ENCODE peak calls at places on chromosome 16, in four cellular contexts. One of them, this sample, is unnamed.

GRCh38 chr16:77273-77806 is 685 bp upstream of the MPG start:
- DNase-seq in HL-60: peak
- DNase-seq in sigmoid colon: peak
- DNase-seq in GM23338: peak
- DNase-seq in this sample: no peak

GRCh38 chr16:70778901-70779309 is 22.1 kb downstream of the VAC14 start:
- DNase-seq in sigmoid colon: peak
- DNase-seq in GM23338: peak
- DNase-seq in HL-60: no peak
- DNase-seq in this sample: no peak

GRCh38 chr16:53091508-53092211 is 36.9 kb downstream of the CHD9 start:
- DNase-seq in GM23338: peak
- DNase-seq in sigmoid colon: peak
- DNase-seq in HL-60: peak
- DNase-seq in this sample: no peak

GRCh38 chr16:24983521-24983920 is 31.6 kb downstream of the ARHGAP17 start:
- DNase-seq in HL-60: no peak
- DNase-seq in GM23338: no peak
- DNase-seq in sigmoid colon: no peak
- DNase-seq in this sample: no peak

GRCh38 chr16:60642956-60643355 is 1393.3 kb downstream of the CDH8 start:
- DNase-seq in GM23338: no peak
- DNase-seq in HL-60: no peak
- DNase-seq in sigmoid colon: no peak
- DNase-seq in this sample: no peak

GRCh38 chr16:28543072-28543471 is 4.3 kb upstream of the NUPR1 start:
- DNase-seq in GM23338: no peak
- DNase-seq in HL-60: peak
- DNase-seq in sigmoid colon: no peak
- DNase-seq in this sample: no peak

GRCh38 chr16:1330260-1330914 is 3.1 kb upstream of the BAIAP3 start:
- DNase-seq in HL-60: no peak
- DNase-seq in sigmoid colon: no peak
- DNase-seq in GM23338: peak
- DNase-seq in this sample: no peak

GRCh38 chr16:85659336-85659735 is 29.4 kb downstream of the GINS2 start:
- DNase-seq in sigmoid colon: peak
- DNase-seq in GM23338: no peak
- DNase-seq in HL-60: no peak
- DNase-seq in this sample: no peak

GRCh38 chr16:67857547-67858233 is 10.2 kb upstream of the CENPT start:
- DNase-seq in sigmoid colon: peak
- DNase-seq in HL-60: no peak
- DNase-seq in GM23338: peak
- DNase-seq in this sample: peak
- TF ChIP-seq POLR2AphosphoS5 in sigmoid colon: no peak
- TF ChIP-seq POLR2AphosphoS5 in HL-60: no peak
- TF ChIP-seq POLR2AphosphoS5 in GM23338: no peak
- TF ChIP-seq POLR2AphosphoS5 in this sample: no peak

GRCh38 chr16:3607634-3608033 is 3.8 kb downstream of the SLX4 start:
- DNase-seq in HL-60: no peak
- DNase-seq in GM23338: no peak
- DNase-seq in sigmoid colon: no peak
- DNase-seq in this sample: no peak
- TF ChIP-seq CTCF in HL-60: no peak
- TF ChIP-seq CTCF in GM23338: no peak
- TF ChIP-seq CTCF in sigmoid colon: no peak
- TF ChIP-seq CTCF in this sample: no peak

GRCh38 chr16:50153648-50154368 is 702 bp downstream of the TENT4B start:
- DNase-seq in HL-60: peak
- DNase-seq in GM23338: peak
- DNase-seq in sigmoid colon: peak
- DNase-seq in this sample: no peak
- TF ChIP-seq POLR2AphosphoS5 in HL-60: no peak
- TF ChIP-seq POLR2AphosphoS5 in GM23338: no peak
- TF ChIP-seq POLR2AphosphoS5 in sigmoid colon: no peak
- TF ChIP-seq POLR2AphosphoS5 in this sample: no peak

GRCh38 chr16:31460582-31461002 is 1.3 kb downstream of the ARMC5 start:
- DNase-seq in HL-60: peak
- DNase-seq in sigmoid colon: peak
- DNase-seq in GM23338: peak
- DNase-seq in this sample: no peak

GRCh38 chr16:31459722-31460581 is 651 bp downstream of the ARMC5 start:
- DNase-seq in HL-60: peak
- DNase-seq in GM23338: peak
- DNase-seq in sigmoid colon: peak
- DNase-seq in this sample: peak

GRCh38 chr16:31456988-31457360 is 2.3 kb upstream of the ARMC5 start:
- DNase-seq in sigmoid colon: peak
- DNase-seq in GM23338: no peak
- DNase-seq in HL-60: no peak
- DNase-seq in this sample: no peak

GRCh38 chr16:31458835-31459721 is at the start of gene ARMC5:
- DNase-seq in HL-60: peak
- DNase-seq in GM23338: peak
- DNase-seq in sigmoid colon: peak
- DNase-seq in this sample: peak

GRCh38 chr16:31458073-31458834 is 1.0 kb upstream of the ARMC5 start:
- DNase-seq in GM23338: peak
- DNase-seq in HL-60: peak
- DNase-seq in sigmoid colon: peak
- DNase-seq in this sample: no peak
- TF ChIP-seq CTCF in GM23338: no peak
- TF ChIP-seq CTCF in HL-60: no peak
- TF ChIP-seq CTCF in sigmoid colon: no peak
- TF ChIP-seq CTCF in this sample: no peak

DNA sequence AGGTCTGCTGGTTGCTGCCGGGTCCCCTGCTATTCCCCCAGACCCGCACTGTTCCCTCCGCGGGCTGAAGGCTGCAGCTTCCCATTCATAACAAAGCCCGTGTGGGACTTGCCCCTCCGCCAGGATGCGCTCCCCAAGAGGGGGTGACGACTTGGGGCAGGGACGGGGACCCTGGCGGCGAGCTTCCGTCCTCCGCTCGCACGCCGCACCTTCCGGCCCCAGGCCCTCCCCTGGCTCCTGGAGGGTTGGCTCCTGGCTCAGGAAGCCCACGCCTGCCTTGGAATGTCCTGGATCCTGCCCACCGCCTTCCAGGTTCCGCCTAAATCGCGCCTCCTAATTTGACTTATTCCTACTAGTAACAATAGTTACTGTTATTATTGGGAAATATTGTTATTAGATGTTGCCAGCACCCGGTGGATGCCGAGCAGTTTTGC is 1.1 kb upstream of the TFAP4 start:
- DNase-seq in GM23338: peak
- DNase-seq in sigmoid colon: peak
- DNase-seq in HL-60: peak
- DNase-seq in this sample: no peak
- TF ChIP-seq POLR2AphosphoS5 in GM23338: peak
- TF ChIP-seq POLR2AphosphoS5 in sigmoid colon: no peak
- TF ChIP-seq POLR2AphosphoS5 in HL-60: no peak
- TF ChIP-seq POLR2AphosphoS5 in this sample: no peak